ENCODE peak calls at places on chromosomes 2 and 18, in four cellular contexts. A, R, T and J are unnamed samples.
A peak's percentile ranks its signal among the peaks of the same experiment; 100 is the strongest.

GRCh38 chr2:164430166-164430783 is 191.0 kb downstream of the GRB14 start:
- DNase-seq in A (peak; percentile 78), R (peak; percentile 4), T (peak; percentile 61), J (no peak)

GRCh38 chr2:197813093-197813787 is 8.8 kb downstream of the PLCL1 start:
- DNase-seq in A (peak; percentile 66), R (no peak), T (no peak), J (no peak)

GRCh38 chr2:124485659-124486058 is 460.6 kb downstream of the CNTNAP5 start:
- DNase-seq in A (no peak), R (no peak), T (no peak), J (no peak)

GRCh38 chr2:241619602-241620418 is 17.1 kb downstream of the THAP4 start:
- DNase-seq in A (no peak), R (no peak), T (no peak), J (no peak)

GRCh38 chr18:23890589-23890988 is 124.0 kb upstream of the TTC39C start:
- DNase-seq in A (peak; percentile 27), R (no peak), T (peak; percentile 27), J (no peak)

GRCh38 chr2:10278763-10279471 is 23.8 kb upstream of the HPCAL1 start:
- DNase-seq in A (no peak), R (no peak), T (no peak), J (no peak)

GRCh38 chr18:66346833-66347595 is 256.9 kb downstream of the CDH19 start:
- DNase-seq in A (no peak), R (no peak), T (no peak), J (no peak)

GRCh38 chr2:164948540-164948939 is 6.8 kb downstream of the SLC38A11 start:
- DNase-seq in A (no peak), R (no peak), T (no peak), J (no peak)

GRCh38 chr2:126801473-126801872 is 97.2 kb upstream of the TEX51 start:
- DNase-seq in A (no peak), R (no peak), T (no peak), J (no peak)

GRCh38 chr2:227322530-227323190 is 2.4 kb upstream of the MFF start:
- DNase-seq in A (no peak), R (no peak), T (no peak), J (no peak)

GRCh38 chr2:8546319-8547283 is 135.3 kb upstream of the ID2 start:
- DNase-seq in A (no peak), R (no peak), T (no peak), J (no peak)

GRCh38 chr2:38037757-38038615 is 38.0 kb downstream of the CYP1B1 start:
- DNase-seq in A (peak; percentile 92), R (no peak), T (no peak), J (no peak)

GRCh38 chr2:154697422-154698237 is 865 bp upstream of the KCNJ3 start:
- DNase-seq in A (no peak), R (no peak), T (no peak), J (peak; percentile 82)

GRCh38 chr2:36371963-36372391 is 16.4 kb downstream of the CRIM1 start:
- DNase-seq in A (peak; percentile 59), R (peak; percentile 61), T (peak; percentile 89), J (no peak)

GRCh38 chr2:158997037-158997785 is 28.8 kb downstream of the TANC1 start:
- DNase-seq in A (peak; percentile 37), R (no peak), T (no peak), J (no peak)

GRCh38 chr2:108641766-108642165 is 77.5 kb upstream of the RANBP2 start:
- DNase-seq in A (no peak), R (no peak), T (no peak), J (no peak)

GRCh38 chr2:166516712-166517303 is 22.8 kb upstream of the SCN7A start:
- DNase-seq in A (peak; percentile 61), R (peak; percentile 18), T (peak; percentile 15), J (no peak)

GRCh38 chr2:129428086-129428660 is 551.3 kb upstream of the RAB6C start:
- DNase-seq in A (no peak), R (no peak), T (no peak), J (no peak)

GRCh38 chr2:184598313-184599053 is at the start of gene ZNF804A:
- DNase-seq in A (peak; percentile 45), R (no peak), T (no peak), J (peak; percentile 78)

GRCh38 chr2:212032032-212032431 is 506.6 kb downstream of the ERBB4 start:
- DNase-seq in A (peak; percentile 84), R (no peak), T (peak; percentile 75), J (no peak)

GRCh38 chr2:104502904-104503303 is 351.0 kb upstream of the POU3F3 start:
- DNase-seq in A (no peak), R (no peak), T (no peak), J (no peak)

GRCh38 chr18:42038936-42039335 is 83.9 kb downstream of the PIK3C3 start:
- DNase-seq in A (peak; percentile 83), R (peak; percentile 86), T (peak; percentile 36), J (no peak)

GRCh38 chr2:60550151-60550983 is 3.1 kb downstream of the BCL11A start:
- DNase-seq in A (peak; percentile 90), R (peak; percentile 71), T (peak; percentile 64), J (no peak)

GRCh38 chr2:150062416-150062815 is 425.1 kb downstream of the RND3 start:
- DNase-seq in A (peak; percentile 39), R (no peak), T (no peak), J (no peak)

GRCh38 chr2:29783696-29784095 is 137.7 kb downstream of the ALK start:
- DNase-seq in A (no peak), R (no peak), T (no peak), J (no peak)

GRCh38 chr2:208579678-208580077 is 173.1 kb downstream of the PTH2R start:
- DNase-seq in A (no peak), R (no peak), T (no peak), J (no peak)

GRCh38 chr2:46772500-46772899 is 143.1 kb downstream of the MCFD2 start:
- DNase-seq in A (no peak), R (no peak), T (no peak), J (no peak)

GRCh38 chr2:46771309-46771708 is 144.3 kb downstream of the MCFD2 start:
- DNase-seq in A (no peak), R (no peak), T (no peak), J (no peak)

GRCh38 chr2:46767706-46768105 is 147.9 kb downstream of the MCFD2 start:
- DNase-seq in A (no peak), R (no peak), T (no peak), J (no peak)

GRCh38 chr2:46770622-46771021 is 145.0 kb downstream of the MCFD2 start:
- DNase-seq in A (peak; percentile 91), R (peak; percentile 91), T (peak; percentile 35), J (no peak)

GRCh38 chr2:46769809-46770208 is 145.8 kb downstream of the MCFD2 start:
- DNase-seq in A (no peak), R (no peak), T (no peak), J (no peak)
- TF ChIP-seq CTCF in A (peak; percentile 14), R (peak; percentile 6), T (no peak), J (no peak)

GRCh38 chr2:43345391-43345813 is 119.0 kb upstream of the ZFP36L2 start:
- DNase-seq in A (no peak), R (no peak), T (peak; percentile 71), J (no peak)
- TF ChIP-seq CTCF in A (peak; percentile 17), R (no peak), T (peak; percentile 29), J (peak; percentile 67)

DNA sequence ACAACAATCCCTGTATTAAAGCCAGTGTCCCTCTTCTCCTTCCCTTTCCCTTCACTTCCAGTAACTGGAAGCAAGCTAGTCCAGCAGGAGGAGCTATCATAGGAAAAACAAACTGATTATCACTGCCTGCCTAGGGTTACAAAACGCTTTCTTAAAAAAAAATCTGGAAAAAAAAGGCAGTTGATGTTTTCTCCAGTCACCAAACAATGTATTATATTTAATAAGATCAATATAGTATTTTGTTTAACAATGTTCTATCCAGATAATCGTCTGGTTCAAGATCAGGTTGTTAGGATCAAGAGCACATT is 78.8 kb upstream of the ITGB6 start:
- DNase-seq in A (peak; percentile 76), R (no peak), T (no peak), J (no peak)
- TF ChIP-seq CTCF in A (peak; percentile 77), R (peak; percentile 68), T (peak; percentile 64), J (peak; percentile 83)

GRCh38 chr2:52956766-52957165 is 810.8 kb upstream of the CHAC2 start:
- DNase-seq in A (peak; percentile 19), R (no peak), T (no peak), J (no peak)
- TF ChIP-seq CTCF in A (peak; percentile 51), R (peak; percentile 14), T (peak; percentile 16), J (no peak)

DNA sequence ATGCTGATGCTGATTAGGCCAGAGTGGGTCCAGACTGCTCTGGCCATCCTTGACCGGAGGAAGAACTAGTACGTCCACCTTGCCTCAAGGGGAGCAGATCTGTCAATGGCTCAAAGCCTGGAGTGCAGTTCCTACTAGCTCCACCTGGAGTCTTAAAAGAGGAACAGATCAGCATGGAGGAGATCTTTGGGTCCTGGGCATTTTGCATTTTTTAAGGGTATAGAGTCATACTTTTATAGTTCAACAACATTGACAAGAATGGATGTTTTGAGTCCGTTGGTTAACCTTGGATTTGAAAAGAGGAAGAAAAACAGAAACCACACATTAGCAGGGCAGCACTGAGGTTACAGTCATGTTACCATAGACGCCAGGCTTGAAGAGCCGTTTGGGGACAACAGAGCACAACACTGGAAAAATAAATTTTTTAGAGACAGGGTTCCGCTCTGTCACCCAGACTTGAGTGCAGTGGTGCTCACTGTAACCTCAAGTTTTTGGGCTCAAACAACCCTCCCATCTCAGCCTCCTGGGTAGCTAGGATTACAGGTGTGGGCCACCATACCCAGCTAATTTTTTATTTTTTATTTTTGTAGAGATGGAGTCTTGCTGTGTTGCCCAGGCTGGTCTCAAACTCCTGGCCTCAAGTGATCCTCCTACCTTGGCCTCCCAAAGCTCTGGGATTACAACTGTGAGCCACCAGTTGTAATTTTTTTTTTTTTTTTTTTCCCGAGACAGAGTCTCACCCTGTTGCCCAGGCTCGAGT is 78.5 kb downstream of the PRKCE start:
- DNase-seq in A (peak; percentile 41), R (no peak), T (no peak), J (no peak)
- TF ChIP-seq CTCF in A (peak; percentile 51), R (peak; percentile 13), T (peak; percentile 23), J (peak; percentile 25)

GRCh38 chr2:173747037-173747436 is 218.1 kb downstream of the SP3 start:
- DNase-seq in A (no peak), R (no peak), T (no peak), J (no peak)

GRCh38 chr2:173750831-173751230 is 214.3 kb downstream of the SP3 start:
- DNase-seq in A (no peak), R (no peak), T (no peak), J (no peak)

GRCh38 chr2:173751245-173751975 is 213.8 kb downstream of the SP3 start:
- DNase-seq in A (no peak), R (no peak), T (no peak), J (no peak)

GRCh38 chr2:173750332-173750731 is 214.8 kb downstream of the SP3 start:
- DNase-seq in A (peak; percentile 60), R (no peak), T (peak; percentile 43), J (no peak)

GRCh38 chr2:173749315-173749714 is 215.9 kb downstream of the SP3 start:
- DNase-seq in A (peak; percentile 66), R (no peak), T (peak; percentile 12), J (no peak)
- TF ChIP-seq CTCF in A (peak; percentile 68), R (peak; percentile 63), T (peak; percentile 47), J (peak; percentile 82)

GRCh38 chr2:74863802-74864248 is 29.9 kb downstream of the HK2 start:
- DNase-seq in A (no peak), R (no peak), T (no peak), J (no peak)
- TF ChIP-seq CTCF in A (no peak), R (no peak), T (no peak), J (no peak)